ENCODE peak calls at places on chromosomes 16 and 17, in ten cellular contexts. T is effector memory CD4-positive, alpha-beta T cell; A is heart left ventricle; L is gastrocnemius medialis; R is uterus; C is pancreas; I is lower lobe of right lung; S is MM.1S; E is cardiac muscle cell; K is tibial artery. O is an unnamed sample. For H3K4me1, the result is how much of the 10 kb centered on the place peaks cover.

GRCh38 chr16:60230666-60231065 is 1496.5 kb upstream of the GOT2 start:
- DNase-seq in T (no peak), A (no peak), L (no peak), R (no peak), C (no peak), I (no peak), S (peak), E (no peak), K (no peak), O (no peak)

GRCh38 chr16:10497132-10498088 is 83.0 kb downstream of the EMP2 start:
- DNase-seq in T (no peak), A (no peak), L (no peak), R (no peak), C (no peak), I (no peak), S (no peak), E (no peak), K (no peak), O (no peak)

GRCh38 chr16:82701302-82702022 is 74.7 kb downstream of the CDH13 start:
- DNase-seq in T (no peak), A (no peak), L (no peak), R (no peak), C (no peak), I (no peak), S (no peak), E (peak), K (no peak), O (no peak)

GRCh38 chr17:830950-831349 is 48.8 kb downstream of the MRM3 start:
- DNase-seq in T (no peak), A (no peak), L (no peak), R (no peak), C (no peak), I (no peak), S (no peak), E (no peak), K (no peak), O (no peak)

GRCh38 chr17:77371888-77372443 is 231.2 kb downstream of the SEC14L1 start:
- DNase-seq in T (no peak), A (no peak), L (no peak), R (peak), C (no peak), I (no peak), S (peak), E (no peak), K (peak), O (peak)

GRCh38 chr17:72297326-72298115 is 176.7 kb downstream of the SOX9 start:
- DNase-seq in T (no peak), A (no peak), L (peak), R (no peak), C (no peak), I (no peak), S (no peak), E (peak), K (peak), O (no peak)

GRCh38 chr16:86611517-86611840 is 33.1 kb downstream of the FOXL1 start:
- DNase-seq in T (no peak), A (peak), L (no peak), R (peak), C (no peak), I (no peak), S (no peak), E (peak), K (peak), O (peak)

GRCh38 chr16:69620564-69620963 is 54.8 kb downstream of the NFAT5 start:
- DNase-seq in T (no peak), A (no peak), L (no peak), R (no peak), C (no peak), I (no peak), S (no peak), E (peak), K (no peak), O (no peak)

GRCh38 chr17:17416400-17417360 is 60.1 kb upstream of the MED9 start:
- DNase-seq in T (no peak), A (no peak), L (peak), R (no peak), C (no peak), I (peak), S (no peak), E (peak), K (peak), O (no peak)

GRCh38 chr17:50209472-50210248 is 8.2 kb upstream of the COL1A1 start:
- DNase-seq in T (no peak), A (peak), L (peak), R (peak), C (no peak), I (peak), S (no peak), E (peak), K (peak), O (peak)

GRCh38 chr17:36777118-36777517 is 160.2 kb upstream of the LHX1 start:
- DNase-seq in T (no peak), A (no peak), L (no peak), R (no peak), C (no peak), I (no peak), S (no peak), E (peak), K (peak), O (no peak)

GRCh38 chr16:6884002-6884401 is 448.6 kb upstream of the RBFOX1 start:
- DNase-seq in T (no peak), A (no peak), L (no peak), R (no peak), C (no peak), I (no peak), S (no peak), E (no peak), K (no peak), O (no peak)

GRCh38 chr17:42094375-42095069 is 3.8 kb downstream of the ZNF385C start:
- DNase-seq in T (no peak), A (no peak), L (no peak), R (no peak), C (no peak), I (no peak), S (no peak), E (no peak), K (no peak), O (no peak)

GRCh38 chr16:50316848-50317630 is 50.7 kb downstream of the ADCY7 start:
- DNase-seq in T (no peak), A (no peak), L (no peak), R (no peak), C (no peak), I (no peak), S (no peak), E (no peak), K (no peak), O (no peak)

GRCh38 chr17:77396610-77397009 is 255.8 kb downstream of the SEC14L1 start:
- DNase-seq in T (no peak), A (no peak), L (peak), R (no peak), C (no peak), I (no peak), S (no peak), E (no peak), K (no peak), O (no peak)

GRCh38 chr17:8237175-8237574 is 10.7 kb downstream of the CTC1 start:
- DNase-seq in T (no peak), A (no peak), L (no peak), R (no peak), C (no peak), I (no peak), S (no peak), E (no peak), K (no peak), O (no peak)

GRCh38 chr17:488993-489757 is 136.6 kb upstream of the RPH3AL start:
- DNase-seq in T (no peak), A (no peak), L (no peak), R (peak), C (no peak), I (peak), S (no peak), E (peak), K (no peak), O (peak)

DNA sequence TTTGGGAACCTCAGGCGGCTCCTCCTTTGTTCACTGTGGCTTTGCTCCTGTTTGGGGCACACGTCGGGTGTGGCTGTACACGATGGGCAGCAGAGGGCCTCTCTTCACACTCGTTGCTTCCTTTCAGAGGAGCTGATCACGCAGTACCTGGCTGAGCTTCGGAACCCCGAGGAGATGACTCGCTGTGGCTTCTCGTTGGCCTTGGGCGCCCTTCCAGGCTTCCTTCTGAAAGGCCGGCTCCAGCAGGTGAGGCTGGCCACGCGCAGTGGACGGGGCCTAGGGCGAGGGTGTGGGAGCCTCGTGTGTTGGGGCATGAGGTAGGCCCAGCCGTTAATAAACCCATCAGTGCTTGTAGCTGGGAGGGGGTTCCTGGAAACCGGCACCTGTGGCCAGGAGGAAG is 85.0 kb upstream of the ZNF750 start:
- DNase-seq in T (no peak), A (no peak), L (no peak), R (no peak), C (no peak), I (peak), S (no peak), E (no peak), K (no peak), O (peak)
- H3K27ac ChIP-seq in T (no peak), A (no peak), L (no peak), R (no peak), C (no peak), I (no peak), S (no peak), E (no peak), K (no peak), O (no peak)

GRCh38 chr16:79651363-79651762 is 50.8 kb upstream of the MAF start:
- DNase-seq in T (no peak), A (no peak), L (peak), R (peak), C (no peak), I (no peak), S (no peak), E (peak), K (peak), O (peak)

GRCh38 chr16:79658301-79659001 is 57.9 kb upstream of the MAF start:
- DNase-seq in T (no peak), A (no peak), L (peak), R (peak), C (no peak), I (no peak), S (no peak), E (peak), K (no peak), O (no peak)

GRCh38 chr16:79656537-79657115 is 56.1 kb upstream of the MAF start:
- DNase-seq in T (no peak), A (no peak), L (no peak), R (no peak), C (no peak), I (no peak), S (no peak), E (no peak), K (no peak), O (no peak)

GRCh38 chr16:79648846-79649245 is 48.3 kb upstream of the MAF start:
- DNase-seq in T (no peak), A (no peak), L (no peak), R (no peak), C (no peak), I (no peak), S (no peak), E (no peak), K (no peak), O (no peak)

DNA sequence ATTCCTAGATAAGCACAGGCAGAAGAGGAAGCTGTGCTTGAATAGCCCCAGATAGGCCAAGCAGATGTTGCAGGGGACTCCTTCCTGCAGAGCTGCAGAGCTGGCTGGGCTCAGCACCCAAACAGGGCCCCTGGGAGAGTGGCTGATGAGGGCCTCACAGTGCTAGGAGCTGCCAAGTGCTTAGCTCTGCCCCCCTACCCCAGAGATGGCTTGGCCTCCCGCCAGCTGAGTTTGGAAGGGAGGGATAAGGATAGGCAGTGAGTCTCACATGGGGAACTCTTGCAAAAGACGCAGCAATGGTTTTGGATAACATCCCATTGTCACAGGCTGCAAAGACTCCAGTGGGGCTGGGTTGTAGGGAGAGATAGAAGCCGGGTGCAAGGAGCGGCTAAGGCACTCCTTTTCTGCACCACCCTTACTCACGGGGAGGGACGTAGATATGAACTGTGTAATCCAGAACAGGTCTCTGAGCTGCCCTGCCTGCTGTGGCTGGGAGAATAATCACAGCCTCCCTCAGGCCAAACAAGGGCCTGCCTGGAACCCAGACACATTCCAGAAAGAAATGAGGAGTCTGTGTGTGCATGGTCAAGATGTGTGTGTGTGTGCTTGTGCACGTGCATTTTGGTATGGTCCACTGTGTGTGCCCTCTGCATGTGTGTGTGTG is 52.9 kb upstream of the MAF start:
- DNase-seq in T (no peak), A (peak), L (peak), R (peak), C (peak), I (no peak), S (no peak), E (peak), K (peak), O (no peak)
- H3K4me1 ChIP-seq in T (under half), A (under half), L (under half), R (under half), C (under half), I (under half), S (under half), E (under half), K (under half), O (under half)

GRCh38 chr17:33972756-33973155 is 282.3 kb upstream of the CCL2 start:
- DNase-seq in T (no peak), A (no peak), L (no peak), R (no peak), C (no peak), I (no peak), S (peak), E (no peak), K (no peak), O (no peak)
- H3K27ac ChIP-seq in T (no peak), A (no peak), L (no peak), R (no peak), C (no peak), I (no peak), S (peak), E (no peak), K (no peak), O (no peak)

DNA sequence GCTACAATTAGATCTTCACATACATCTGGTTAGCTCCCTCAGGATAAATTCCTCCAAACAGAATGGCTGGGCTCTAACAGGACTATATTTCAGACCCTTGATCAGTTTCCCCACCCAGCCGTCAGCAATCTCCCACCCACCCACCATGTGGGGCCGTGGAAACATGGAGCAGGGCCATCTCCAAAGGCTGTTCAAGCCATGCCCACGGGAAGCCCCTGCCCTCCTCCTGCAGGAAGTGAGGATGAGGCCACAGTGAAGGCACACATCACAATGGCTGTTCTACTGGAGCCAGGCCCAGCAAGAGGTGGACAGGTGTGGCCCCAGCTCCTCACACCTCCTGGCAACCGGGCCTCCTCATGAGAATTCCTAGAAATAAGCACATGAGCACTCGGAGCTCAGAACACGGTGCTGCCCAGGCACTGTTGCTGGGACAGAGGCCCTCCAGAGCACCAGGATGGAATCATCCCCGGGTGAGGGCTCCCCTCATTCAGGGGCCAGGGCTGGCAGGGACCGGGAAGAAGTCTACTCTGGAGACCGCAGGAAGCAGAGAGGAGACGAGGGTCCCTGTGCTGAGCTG is at the start of gene LITAFD:
- DNase-seq in T (no peak), A (no peak), L (no peak), R (no peak), C (peak), I (no peak), S (no peak), E (no peak), K (no peak), O (peak)
- H3K4me1 ChIP-seq in T (under half), A (under half), L (under half), R (under half), C (under half), I (under half), S (under half), E (under half), K (under half), O (under half)

GRCh38 chr16:30395992-30396560 is 856 bp downstream of the ZNF48 start:
- DNase-seq in T (no peak), A (no peak), L (no peak), R (no peak), C (no peak), I (no peak), S (no peak), E (peak), K (no peak), O (no peak)

GRCh38 chr16:30397056-30397455 is 1.8 kb downstream of the ZNF48 start:
- DNase-seq in T (no peak), A (no peak), L (no peak), R (no peak), C (no peak), I (no peak), S (no peak), E (no peak), K (no peak), O (no peak)

GRCh38 chr16:30399435-30400186 is 4.4 kb downstream of the ZNF48 start:
- DNase-seq in T (no peak), A (no peak), L (no peak), R (no peak), C (no peak), I (no peak), S (no peak), E (no peak), K (no peak), O (no peak)

GRCh38 chr16:30397776-30398659 is 2.8 kb downstream of the ZNF48 start:
- DNase-seq in T (no peak), A (no peak), L (no peak), R (peak), C (no peak), I (no peak), S (no peak), E (no peak), K (no peak), O (no peak)

GRCh38 chr16:30398660-30399434 is 3.6 kb downstream of the ZNF48 start:
- DNase-seq in T (no peak), A (no peak), L (no peak), R (peak), C (no peak), I (no peak), S (no peak), E (no peak), K (no peak), O (no peak)
- H3K27ac ChIP-seq in T (peak), A (no peak), L (no peak), R (peak), C (no peak), I (peak), S (no peak), E (peak), K (peak), O (no peak)

GRCh38 chr17:75244133-75244866 is 17.1 kb downstream of the GGA3 start:
- DNase-seq in T (no peak), A (no peak), L (no peak), R (no peak), C (no peak), I (no peak), S (no peak), E (no peak), K (no peak), O (no peak)
- H3K4me1 ChIP-seq in T (under half), A (under half), L (under half), R (under half), C (under half), I (under half), S (under half), E (under half), K (under half), O (under half)

DNA sequence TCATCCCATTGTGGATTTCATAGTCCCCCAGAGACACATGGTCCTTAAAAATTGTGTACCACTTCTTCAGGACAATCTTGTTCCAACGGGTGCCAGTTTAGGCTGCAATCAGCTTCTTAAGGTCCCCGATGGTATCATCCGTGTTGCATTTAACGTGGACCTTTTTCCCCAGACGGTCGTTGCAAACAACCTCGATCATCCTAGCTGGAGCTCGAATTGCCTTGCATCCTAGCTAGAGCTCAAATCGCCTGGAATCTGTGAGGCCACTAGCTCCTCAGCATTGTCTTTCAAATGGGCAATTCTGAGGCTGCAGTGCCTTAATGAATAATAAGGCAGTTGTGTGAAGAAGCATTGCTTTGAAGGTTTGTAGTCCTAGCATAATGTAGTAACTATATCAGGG is 37.7 kb upstream of the RHBDL3 start:
- DNase-seq in T (no peak), A (no peak), L (no peak), R (no peak), C (no peak), I (no peak), S (no peak), E (no peak), K (no peak), O (no peak)
- H3K27ac ChIP-seq in T (no peak), A (no peak), L (no peak), R (no peak), C (no peak), I (no peak), S (no peak), E (no peak), K (no peak), O (no peak)

DNA sequence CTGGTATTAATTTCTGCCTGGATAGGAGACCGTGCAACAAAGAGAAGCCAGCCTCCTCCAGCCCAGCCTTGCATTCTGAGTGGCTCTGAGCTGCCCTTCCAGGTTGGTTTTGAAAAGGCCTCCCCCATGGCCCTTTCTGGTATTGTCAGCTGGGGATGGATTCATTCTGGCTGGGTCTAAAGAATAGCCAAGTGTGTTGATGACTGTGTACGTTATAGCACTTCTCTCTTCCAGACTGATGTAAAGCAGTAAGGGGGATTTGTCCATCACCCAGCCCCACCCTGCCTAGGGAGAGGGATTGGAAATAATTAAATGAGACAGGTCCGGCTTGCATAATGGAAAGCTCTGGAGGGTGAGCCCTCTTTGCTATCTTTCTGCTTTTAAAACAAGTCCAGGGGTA is 146.4 kb downstream of the MSI2 start:
- DNase-seq in T (no peak), A (no peak), L (no peak), R (no peak), C (no peak), I (no peak), S (no peak), E (no peak), K (no peak), O (no peak)
- H3K4me1 ChIP-seq in T (under half), A (under half), L (under half), R (under half), C (under half), I (under half), S (under half), E (half or more), K (under half), O (under half)